ENCODE peak calls at places on chromosome 2, in six cellular contexts. R is NB4, W is brain microvascular endothelial cell, I is Peyer's patch, M is left ventricle myocardium inferior, P is AG04450. Y is an unnamed sample.

GRCh38 chr2:127631997-127632581 is 13.9 kb upstream of the GPR17 start:
- DNase-seq in R (no peak), W (no peak), I (no peak), M (no peak), P (no peak), Y (no peak)

GRCh38 chr2:127453392-127454171 is 35.4 kb downstream of the PROC start:
- DNase-seq in R (peak), W (no peak), I (no peak), M (no peak), P (no peak), Y (no peak)

GRCh38 chr2:111250448-111251030 is 129.8 kb downstream of the BCL2L11 start:
- DNase-seq in R (no peak), W (no peak), I (no peak), M (no peak), P (no peak), Y (no peak)

GRCh38 chr2:140344842-140345241 is 1564.7 kb upstream of the NXPH2 start:
- DNase-seq in R (peak), W (peak), I (no peak), M (no peak), P (no peak), Y (no peak)

GRCh38 chr2:131483981-131484505 is 8.1 kb downstream of the TUBA3D start:
- DNase-seq in R (no peak), W (no peak), I (no peak), M (no peak), P (no peak), Y (no peak)

GRCh38 chr2:101380376-101380775 is 6.9 kb downstream of the CREG2 start:
- DNase-seq in R (peak), W (peak), I (no peak), M (peak), P (peak), Y (no peak)

GRCh38 chr2:176174850-176175728 is 13.4 kb upstream of the HOXD1 start:
- DNase-seq in R (peak), W (no peak), I (no peak), M (no peak), P (no peak), Y (no peak)

GRCh38 chr2:189854956-189855355 is 70.7 kb downstream of the PMS1 start:
- DNase-seq in R (no peak), W (no peak), I (no peak), M (no peak), P (no peak), Y (no peak)

GRCh38 chr2:101359436-101359835 is 27.9 kb downstream of the CREG2 start:
- DNase-seq in R (no peak), W (no peak), I (no peak), M (no peak), P (no peak), Y (no peak)

GRCh38 chr2:142536964-142537363 is 340.5 kb upstream of the KYNU start:
- DNase-seq in R (no peak), W (no peak), I (no peak), M (no peak), P (no peak), Y (no peak)

GRCh38 chr2:149388120-149388816 is 57.9 kb downstream of the LYPD6 start:
- DNase-seq in R (peak), W (no peak), I (no peak), M (no peak), P (no peak), Y (no peak)

GRCh38 chr2:219446101-219446504 is 11.5 kb downstream of the SPEG start:
- DNase-seq in R (peak), W (no peak), I (no peak), M (no peak), P (no peak), Y (no peak)

GRCh38 chr2:72837171-72837570 is 11.3 kb upstream of the EXOC6B start:
- DNase-seq in R (no peak), W (peak), I (no peak), M (no peak), P (no peak), Y (no peak)

GRCh38 chr2:37894601-37895000 is 30.5 kb upstream of the RMDN2 start:
- DNase-seq in R (no peak), W (no peak), I (no peak), M (no peak), P (no peak), Y (no peak)

GRCh38 chr2:30321466-30321865 is 90.1 kb downstream of the LBH start:
- DNase-seq in R (no peak), W (peak), I (no peak), M (no peak), P (peak), Y (no peak)

GRCh38 chr2:20623241-20623640 is 27.7 kb downstream of the HS1BP3 start:
- DNase-seq in R (no peak), W (no peak), I (peak), M (peak), P (no peak), Y (no peak)

GRCh38 chr2:138512672-138513071 is 11.1 kb downstream of the SPOPL start:
- DNase-seq in R (no peak), W (no peak), I (no peak), M (no peak), P (no peak), Y (no peak)

GRCh38 chr2:164710252-164710633 is 89.0 kb upstream of the GRB14 start:
- DNase-seq in R (no peak), W (peak), I (no peak), M (no peak), P (peak), Y (no peak)

GRCh38 chr2:86439879-86440630 is 1.1 kb upstream of the KDM3A start:
- DNase-seq in R (no peak), W (no peak), I (no peak), M (no peak), P (no peak), Y (no peak)

GRCh38 chr2:19575618-19576017 is 217.2 kb upstream of the OSR1 start:
- DNase-seq in R (no peak), W (no peak), I (no peak), M (no peak), P (no peak), Y (no peak)

GRCh38 chr2:26299488-26300092 is 46.4 kb upstream of the SELENOI start:
- DNase-seq in R (peak), W (peak), I (peak), M (no peak), P (no peak), Y (no peak)

GRCh38 chr2:162232027-162232426 is 11.2 kb downstream of the FAP start:
- DNase-seq in R (no peak), W (no peak), I (no peak), M (no peak), P (no peak), Y (no peak)

GRCh38 chr2:217103752-217104540 is 244.1 kb upstream of the TNP1 start:
- DNase-seq in R (no peak), W (peak), I (no peak), M (no peak), P (peak), Y (peak)

GRCh38 chr2:237866119-237866621 is 6.7 kb downstream of the RAMP1 start:
- DNase-seq in R (no peak), W (peak), I (no peak), M (no peak), P (no peak), Y (no peak)

GRCh38 chr2:190927257-190927656 is 46.6 kb downstream of the GLS start:
- DNase-seq in R (no peak), W (peak), I (no peak), M (no peak), P (no peak), Y (no peak)

GRCh38 chr2:58923869-58924268 is 682.7 kb upstream of the FANCL start:
- DNase-seq in R (no peak), W (peak), I (no peak), M (no peak), P (peak), Y (no peak)

GRCh38 chr2:234845602-234846588 is 105.9 kb upstream of the SH3BP4 start:
- DNase-seq in R (no peak), W (no peak), I (no peak), M (no peak), P (no peak), Y (no peak)

GRCh38 chr2:149049142-149049541 is 10.6 kb downstream of the LYPD6B start:
- DNase-seq in R (no peak), W (no peak), I (no peak), M (no peak), P (peak), Y (no peak)

GRCh38 chr2:215528555-215528954 is 92.7 kb upstream of the FN1 start:
- DNase-seq in R (no peak), W (peak), I (no peak), M (no peak), P (peak), Y (peak)

GRCh38 chr2:203237501-203238238 is 1.1 kb upstream of the CYP20A1 start:
- DNase-seq in R (no peak), W (no peak), I (no peak), M (no peak), P (no peak), Y (no peak)

GRCh38 chr2:17426708-17427107 is 91.5 kb downstream of the RAD51AP2 start:
- DNase-seq in R (no peak), W (no peak), I (no peak), M (no peak), P (no peak), Y (no peak)

GRCh38 chr2:33602216-33602830 is 3.2 kb upstream of the FAM98A start:
- DNase-seq in R (no peak), W (peak), I (no peak), M (no peak), P (no peak), Y (no peak)

GRCh38 chr2:109607766-109608165 is 6.0 kb downstream of the SEPTIN10 start:
- DNase-seq in R (no peak), W (no peak), I (no peak), M (no peak), P (no peak), Y (no peak)

GRCh38 chr2:239148495-239149200 is 252.2 kb downstream of the HDAC4 start:
- DNase-seq in R (no peak), W (no peak), I (peak), M (peak), P (no peak), Y (no peak)

GRCh38 chr2:40740419-40740818 is 288.5 kb upstream of the SLC8A1 start:
- DNase-seq in R (no peak), W (peak), I (no peak), M (no peak), P (no peak), Y (no peak)

GRCh38 chr2:119482481-119483394 is 41.5 kb downstream of the SCTR start:
- DNase-seq in R (peak), W (no peak), I (no peak), M (peak), P (no peak), Y (no peak)

GRCh38 chr2:241860184-241861078 is 1.7 kb upstream of the PDCD1 start:
- DNase-seq in R (no peak), W (no peak), I (no peak), M (peak), P (no peak), Y (no peak)

GRCh38 chr2:231715499-231715837 is 7.1 kb downstream of the PTMA start:
- DNase-seq in R (no peak), W (no peak), I (no peak), M (no peak), P (no peak), Y (no peak)
- TF ChIP-seq CTCF in R (no peak), W (no peak), I (peak), M (peak), P (no peak), Y (no peak)

DNA sequence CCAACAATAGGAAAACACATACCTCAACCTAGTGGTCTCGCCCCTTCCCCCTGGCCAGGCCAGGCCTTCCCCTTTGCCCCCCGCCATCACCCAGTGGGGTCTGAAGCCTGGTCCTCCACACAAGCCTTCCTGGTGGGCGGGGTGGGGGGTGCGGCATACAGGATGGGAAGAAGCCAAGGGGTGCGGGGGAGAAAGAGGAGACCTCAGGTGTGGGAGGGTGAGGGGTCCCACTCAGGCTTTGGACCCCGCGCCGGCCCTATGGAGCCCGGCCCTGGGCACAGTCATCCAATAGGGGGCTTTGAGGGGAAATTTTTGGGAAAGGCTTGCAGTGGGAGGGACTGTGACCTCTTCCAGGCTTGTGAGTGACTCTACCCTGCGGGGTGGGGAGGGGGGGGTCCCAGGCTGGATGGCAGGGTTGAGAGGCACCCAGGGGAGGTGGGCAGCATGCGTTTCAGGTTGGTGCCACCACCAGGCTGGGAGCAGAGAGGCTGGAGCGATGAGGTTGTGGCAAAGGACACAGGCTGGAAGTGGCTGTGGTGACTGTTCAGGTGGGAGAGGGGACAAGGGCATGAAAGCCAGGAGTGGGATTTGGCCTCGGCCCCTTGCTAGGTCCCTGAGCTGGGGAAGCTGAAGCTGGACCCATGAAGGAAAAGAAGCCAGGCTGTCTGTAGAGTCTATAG is 1.3 kb downstream of the SLC66A3 start:
- DNase-seq in R (no peak), W (no peak), I (peak), M (no peak), P (no peak), Y (no peak)
- H3K4me3 ChIP-seq in R (no peak), W (no peak), I (no peak), M (peak), P (no peak), Y (no peak)

GRCh38 chr2:15159751-15160177 is 401.4 kb downstream of the NBAS start:
- DNase-seq in R (peak), W (peak), I (no peak), M (no peak), P (peak), Y (peak)
- TF ChIP-seq CTCF in R (peak), W (peak), I (peak), M (peak), P (peak), Y (peak)

GRCh38 chr2:181849601-181850000 is 41.9 kb upstream of the ITPRID2 start:
- DNase-seq in R (no peak), W (no peak), I (no peak), M (no peak), P (no peak), Y (no peak)

GRCh38 chr2:181847729-181848128 is 43.8 kb upstream of the ITPRID2 start:
- DNase-seq in R (no peak), W (no peak), I (no peak), M (no peak), P (no peak), Y (no peak)

GRCh38 chr2:181846840-181847554 is 44.5 kb upstream of the ITPRID2 start:
- DNase-seq in R (no peak), W (no peak), I (no peak), M (no peak), P (no peak), Y (no peak)

GRCh38 chr2:181846359-181846758 is 45.2 kb upstream of the ITPRID2 start:
- DNase-seq in R (peak), W (no peak), I (no peak), M (no peak), P (no peak), Y (no peak)

GRCh38 chr2:181848356-181848876 is 43.1 kb upstream of the ITPRID2 start:
- DNase-seq in R (peak), W (no peak), I (no peak), M (no peak), P (no peak), Y (no peak)
- H3K4me3 ChIP-seq in R (no peak), W (no peak), I (no peak), M (no peak), P (no peak), Y (no peak)

DNA sequence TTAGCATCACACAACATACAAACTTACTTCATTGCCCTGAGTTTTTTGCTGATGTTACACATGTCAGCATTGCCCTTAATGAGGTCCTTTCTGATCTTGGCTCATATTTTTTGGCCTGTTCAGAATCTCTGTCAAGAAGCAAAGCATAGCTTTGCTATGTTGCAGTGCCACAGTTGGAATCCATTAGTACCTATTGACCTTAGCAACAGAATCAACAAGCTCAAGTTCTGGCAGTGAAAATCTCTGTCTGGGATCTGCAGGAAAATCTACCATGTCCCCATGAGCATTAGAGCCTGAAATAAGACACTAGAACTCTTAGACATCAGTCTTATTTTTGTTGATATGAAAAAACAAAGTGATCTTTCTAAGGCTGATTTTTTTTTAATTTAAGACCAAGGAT is 105.6 kb upstream of the FHL2 start:
- DNase-seq in R (no peak), W (no peak), I (no peak), M (no peak), P (no peak), Y (no peak)
- TF ChIP-seq CTCF in R (no peak), W (no peak), I (no peak), M (no peak), P (no peak), Y (no peak)